ENCODE peak calls at places on chromosomes 3 and 15, in seven cellular contexts. M is GM10248, E is psoas muscle, X is heart right ventricle, U is brain microvascular endothelial cell, N is WTC11, A is neural crest cell. V is an unnamed sample.

GRCh38 chr15:98677345-98678059 is 29.2 kb downstream of the IGF1R start:
- DNase-seq in N (no peak), M (no peak), X (no peak), A (no peak), U (no peak), E (no peak), V (no peak)

GRCh38 chr3:195512798-195513345 is 30.3 kb downstream of the PPP1R2 start:
- DNase-seq in E (no peak), A (no peak), X (no peak), U (no peak), M (no peak), N (no peak), V (no peak)

GRCh38 chr3:79057756-79058155 is 710.0 kb downstream of the ROBO1 start:
- DNase-seq in A (no peak), X (no peak), E (no peak), U (no peak), M (no peak), N (no peak), V (no peak)

GRCh38 chr3:14555835-14556234 is 15.7 kb upstream of the GRIP2 start:
- DNase-seq in N (peak; percentile 37), M (no peak), E (peak; percentile 71), X (peak; percentile 55), U (no peak), A (no peak), V (no peak)

GRCh38 chr3:100105536-100105935 is 8.8 kb downstream of the FILIP1L start:
- DNase-seq in U (no peak), M (no peak), N (no peak), E (no peak), A (no peak), X (no peak), V (peak; percentile 71)

GRCh38 chr15:76177491-76178040 is 117.8 kb downstream of the TMEM266 start:
- DNase-seq in E (peak; percentile 95), A (no peak), N (no peak), X (peak; percentile 58), U (peak; percentile 22), M (no peak), V (no peak)

GRCh38 chr3:113234688-113235260 is 23.4 kb downstream of the BOC start:
- DNase-seq in U (no peak), A (no peak), N (no peak), M (no peak), X (no peak), E (no peak), V (no peak)

GRCh38 chr15:71447328-71448250 is 332.3 kb downstream of the THSD4 start:
- DNase-seq in M (no peak), A (no peak), U (peak; percentile 40), E (no peak), X (no peak), N (no peak), V (no peak)

GRCh38 chr3:172690936-172691335 is 19.9 kb downstream of the NCEH1 start:
- DNase-seq in X (no peak), N (no peak), U (no peak), A (no peak), E (no peak), M (no peak), V (no peak)

GRCh38 chr3:195188530-195188917 is 82.4 kb downstream of the XXYLT1 start:
- DNase-seq in N (no peak), M (no peak), U (no peak), E (no peak), X (no peak), A (no peak), V (no peak)

GRCh38 chr3:173891272-173892100 is 493.9 kb downstream of the NLGN1 start:
- DNase-seq in M (no peak), X (no peak), U (no peak), E (no peak), A (no peak), N (no peak), V (no peak)

GRCh38 chr15:89665449-89666146 is 10.3 kb upstream of the KIF7 start:
- DNase-seq in M (peak; percentile 58), A (peak; percentile 53), N (peak; percentile 56), E (peak; percentile 85), X (peak; percentile 76), U (peak; percentile 16), V (peak; percentile 59)

GRCh38 chr3:131883086-131883485 is 151.7 kb downstream of the CPNE4 start:
- DNase-seq in U (no peak), A (no peak), N (no peak), X (no peak), E (no peak), M (no peak), V (no peak)

GRCh38 chr15:67413770-67414429 is 107.0 kb upstream of the C15orf61 start:
- DNase-seq in U (peak; percentile 48), X (no peak), E (no peak), M (no peak), A (no peak), N (no peak), V (no peak)

DNA sequence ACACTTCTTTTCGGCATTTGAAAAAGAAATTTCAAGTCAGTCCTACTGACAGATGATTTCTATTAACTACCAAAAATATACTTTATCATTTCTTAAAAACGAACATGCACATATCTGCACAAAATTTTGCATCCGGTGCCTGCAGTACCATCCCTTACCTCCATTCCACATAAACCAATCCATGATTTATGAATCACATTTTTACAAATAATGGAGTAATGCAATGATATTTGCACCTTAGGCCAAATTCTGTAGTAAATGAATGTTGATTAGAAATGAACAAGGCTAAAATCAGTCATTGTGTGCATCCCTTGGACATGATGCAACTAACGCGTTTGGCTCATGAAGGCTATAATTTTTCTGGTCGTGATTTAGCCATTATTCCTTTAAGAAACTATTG is 46.5 kb downstream of the ROBO2 start:
- DNase-seq in E (no peak), X (no peak), M (no peak), N (no peak), A (no peak), U (no peak), V (no peak)
- TF ChIP-seq CTCF in E (no peak), X (no peak), M (no peak), N (no peak), A (peak; percentile 50), U (peak; percentile 13), V (no peak)

GRCh38 chr3:50610992-50611463 is 546 bp downstream of the CISH start:
- DNase-seq in E (no peak), N (no peak), M (no peak), U (no peak), X (no peak), A (no peak), V (no peak)

GRCh38 chr3:50610181-50610971 is 1.2 kb downstream of the CISH start:
- DNase-seq in U (no peak), A (no peak), E (peak; percentile 74), X (no peak), N (no peak), M (no peak), V (no peak)

GRCh38 chr3:50612234-50612972 is 829 bp upstream of the CISH start:
- DNase-seq in U (no peak), E (no peak), X (no peak), M (no peak), A (no peak), N (no peak), V (no peak)

GRCh38 chr3:50612973-50613851 is 1.6 kb upstream of the CISH start:
- DNase-seq in M (no peak), A (no peak), U (no peak), X (no peak), N (no peak), E (peak; percentile 28), V (no peak)

DNA sequence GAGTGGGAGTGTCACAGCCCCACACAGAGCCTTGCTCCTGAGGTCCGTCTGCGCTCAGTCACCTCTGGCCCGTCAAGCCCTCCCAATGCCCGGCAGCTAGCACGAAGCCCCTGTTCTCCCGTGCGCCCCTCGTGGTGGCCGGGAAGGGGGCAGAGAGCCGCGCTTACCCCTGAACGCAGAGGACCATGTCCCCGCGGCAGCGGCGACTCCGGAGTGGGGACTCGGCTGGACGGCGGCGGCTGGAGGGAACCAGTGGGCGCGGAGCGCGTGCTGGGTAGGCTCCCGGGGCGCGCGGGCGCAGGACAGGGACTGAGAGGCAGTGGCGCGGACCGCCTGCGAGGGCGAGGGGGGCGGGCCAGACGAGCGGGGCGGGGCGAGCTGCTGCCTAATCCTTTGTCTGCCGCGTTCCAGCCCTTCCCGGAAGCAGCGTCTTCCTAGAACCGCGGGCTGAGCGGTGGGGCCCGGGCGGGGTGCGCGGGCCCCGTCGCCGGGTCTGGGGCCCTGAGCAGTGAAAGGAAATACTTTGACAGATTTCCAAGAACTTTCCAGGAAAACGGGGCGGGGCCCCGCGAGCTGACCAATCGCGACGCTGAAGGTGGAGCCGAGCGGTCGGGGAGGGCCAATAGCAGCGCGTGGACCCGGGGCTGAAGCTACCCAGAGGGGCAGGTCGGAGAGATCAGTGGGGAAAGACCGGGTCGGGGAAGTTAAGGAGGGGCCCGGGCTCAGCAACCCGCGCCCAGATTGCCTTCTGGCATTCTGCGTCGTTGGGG is at the start of gene CISH:
- DNase-seq in E (peak; percentile 98), U (peak; percentile 90), M (peak; percentile 92), N (peak; percentile 94), X (peak; percentile 95), A (peak; percentile 95), V (peak; percentile 87)
- TF ChIP-seq CTCF in E (peak; percentile 27), U (peak; percentile 70), M (peak; percentile 38), N (peak; percentile 46), X (no peak), A (peak; percentile 70), V (peak; percentile 65)

DNA sequence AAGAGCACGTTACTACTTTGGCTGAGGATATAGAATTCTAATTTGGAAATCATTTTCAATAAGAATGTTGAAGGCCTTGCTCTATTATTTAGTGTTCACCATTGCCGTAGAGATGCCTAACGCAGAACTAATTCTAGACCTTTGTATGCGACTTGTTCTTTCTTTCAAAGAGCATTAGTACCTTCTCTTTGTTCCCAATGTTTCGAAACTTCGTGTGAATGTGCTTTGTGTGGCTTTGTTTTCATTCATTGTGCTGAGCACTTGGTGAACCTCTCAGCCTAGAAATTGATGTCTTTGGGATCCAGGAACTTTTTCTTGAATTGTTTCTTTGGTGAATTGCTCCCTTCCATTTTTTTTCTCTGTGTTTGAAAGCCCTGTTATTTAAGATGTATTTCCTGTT is 19.8 kb upstream of the PCSK6 start:
- DNase-seq in A (no peak), E (no peak), U (no peak), N (no peak), M (no peak), X (no peak), V (no peak)
- TF ChIP-seq CTCF in A (no peak), E (no peak), U (no peak), N (no peak), M (no peak), X (no peak), V (no peak)

DNA sequence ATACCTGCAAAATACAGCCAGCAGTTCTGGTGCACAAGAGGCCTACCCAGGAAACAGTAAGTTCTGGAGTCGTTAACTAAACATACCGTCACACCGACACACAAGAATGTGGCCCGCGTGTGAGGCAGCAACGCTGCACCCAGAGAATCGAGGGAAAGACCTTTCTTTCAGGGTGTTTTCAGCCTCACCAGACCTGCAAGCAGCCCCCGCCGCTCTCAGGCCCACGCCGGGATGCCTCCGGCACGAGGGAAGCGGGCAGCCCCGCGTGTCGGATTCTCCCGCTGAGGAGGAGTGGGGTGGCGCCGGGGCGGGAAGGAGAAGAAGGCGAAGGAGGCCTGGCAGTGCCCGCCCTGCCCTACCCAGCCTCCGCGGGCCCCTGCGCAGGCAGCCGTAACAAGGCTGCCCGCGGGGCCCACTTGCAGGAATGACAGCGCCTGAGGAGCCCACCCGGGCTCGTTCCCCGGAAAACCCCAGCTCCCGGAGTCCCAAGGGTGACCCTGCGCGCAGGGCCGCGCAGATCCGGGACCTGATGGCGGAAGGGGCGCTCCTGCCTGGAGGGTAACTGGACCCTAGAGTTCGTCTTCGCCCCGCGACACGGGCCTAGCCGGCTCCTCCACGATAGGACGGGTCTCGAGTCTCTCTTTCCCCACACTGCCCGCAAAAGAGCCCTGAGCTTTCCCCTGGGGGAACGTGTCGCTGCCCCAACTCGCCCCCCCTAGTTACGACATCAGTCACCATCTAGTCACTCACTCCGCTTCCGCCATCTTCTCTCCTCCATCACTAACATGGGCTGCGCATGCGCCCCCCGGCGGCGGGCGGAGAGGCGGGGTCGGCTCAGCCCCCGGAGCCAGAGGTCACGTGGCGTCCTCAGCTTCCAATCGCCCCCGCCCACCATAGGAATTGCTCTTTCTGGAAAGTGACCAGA is at the start of gene PHC3:
- DNase-seq in X (peak; percentile 95), M (peak; percentile 97), E (peak; percentile 96), U (peak; percentile 85), N (peak; percentile 94), A (peak; percentile 86), V (peak; percentile 95)
- TF ChIP-seq CTCF in X (peak; percentile 7), M (peak; percentile 11), E (peak; percentile 15), U (no peak), N (no peak), A (no peak), V (no peak)